ENCODE peak calls at places on chromosomes 13 and 19, in five cellular contexts. One of them, this sample, is unnamed.

GRCh38 chr13:111365149-111366005 is 44.9 kb downstream of the TEX29 start:
- DNase-seq in A549: no peak
- DNase-seq in fibroblast of pulmonary artery: no peak
- DNase-seq in ascending aorta: no peak
- DNase-seq in epithelial cell of esophagus: no peak
- DNase-seq in this sample: no peak

GRCh38 chr19:54606891-54607781 is 13.7 kb downstream of the LILRA1 start:
- DNase-seq in ascending aorta: no peak
- DNase-seq in A549: no peak
- DNase-seq in fibroblast of pulmonary artery: no peak
- DNase-seq in epithelial cell of esophagus: no peak
- DNase-seq in this sample: no peak

GRCh38 chr13:46995874-46996273 is 99.0 kb upstream of the HTR2A start:
- DNase-seq in epithelial cell of esophagus: no peak
- DNase-seq in A549: no peak
- DNase-seq in fibroblast of pulmonary artery: no peak
- DNase-seq in ascending aorta: no peak
- DNase-seq in this sample: peak; percentile 52

GRCh38 chr19:29690842-29691241 is 24.2 kb downstream of the C19orf12 start:
- DNase-seq in A549: peak; percentile 83
- DNase-seq in fibroblast of pulmonary artery: peak; percentile 60
- DNase-seq in ascending aorta: no peak
- DNase-seq in epithelial cell of esophagus: peak; percentile 64
- DNase-seq in this sample: no peak

GRCh38 chr13:112881656-112882554 is 87.1 kb upstream of the MCF2L start:
- DNase-seq in A549: no peak
- DNase-seq in ascending aorta: no peak
- DNase-seq in epithelial cell of esophagus: no peak
- DNase-seq in fibroblast of pulmonary artery: no peak
- DNase-seq in this sample: no peak

GRCh38 chr13:51275101-51275500 is 52.9 kb downstream of the FAM124A start:
- DNase-seq in epithelial cell of esophagus: no peak
- DNase-seq in fibroblast of pulmonary artery: no peak
- DNase-seq in ascending aorta: no peak
- DNase-seq in A549: no peak
- DNase-seq in this sample: no peak

GRCh38 chr13:30934381-30934780 is 1.9 kb downstream of the TEX26 start:
- DNase-seq in fibroblast of pulmonary artery: no peak
- DNase-seq in A549: peak; percentile 6
- DNase-seq in epithelial cell of esophagus: no peak
- DNase-seq in ascending aorta: no peak
- DNase-seq in this sample: no peak

GRCh38 chr13:93700115-93700514 is 473.5 kb downstream of the GPC6 start:
- DNase-seq in ascending aorta: no peak
- DNase-seq in A549: no peak
- DNase-seq in epithelial cell of esophagus: no peak
- DNase-seq in fibroblast of pulmonary artery: no peak
- DNase-seq in this sample: no peak

GRCh38 chr19:10043286-10043927 is 30.1 kb downstream of the RDH8 start:
- DNase-seq in A549: no peak
- DNase-seq in ascending aorta: no peak
- DNase-seq in fibroblast of pulmonary artery: peak; percentile 51
- DNase-seq in epithelial cell of esophagus: peak; percentile 27
- DNase-seq in this sample: no peak

GRCh38 chr19:9165256-9165655 is 13.5 kb upstream of the OR7D2 start:
- DNase-seq in epithelial cell of esophagus: peak; percentile 14
- DNase-seq in ascending aorta: no peak
- DNase-seq in fibroblast of pulmonary artery: peak; percentile 17
- DNase-seq in A549: no peak
- DNase-seq in this sample: no peak

GRCh38 chr13:114048463-114048862 is 74.6 kb upstream of the C13orf46 start:
- DNase-seq in epithelial cell of esophagus: no peak
- DNase-seq in A549: no peak
- DNase-seq in ascending aorta: no peak
- DNase-seq in fibroblast of pulmonary artery: no peak
- DNase-seq in this sample: no peak

GRCh38 chr19:31733591-31733990 is 384.4 kb upstream of the TSHZ3 start:
- DNase-seq in epithelial cell of esophagus: no peak
- DNase-seq in A549: no peak
- DNase-seq in ascending aorta: no peak
- DNase-seq in fibroblast of pulmonary artery: no peak
- DNase-seq in this sample: no peak

DNA sequence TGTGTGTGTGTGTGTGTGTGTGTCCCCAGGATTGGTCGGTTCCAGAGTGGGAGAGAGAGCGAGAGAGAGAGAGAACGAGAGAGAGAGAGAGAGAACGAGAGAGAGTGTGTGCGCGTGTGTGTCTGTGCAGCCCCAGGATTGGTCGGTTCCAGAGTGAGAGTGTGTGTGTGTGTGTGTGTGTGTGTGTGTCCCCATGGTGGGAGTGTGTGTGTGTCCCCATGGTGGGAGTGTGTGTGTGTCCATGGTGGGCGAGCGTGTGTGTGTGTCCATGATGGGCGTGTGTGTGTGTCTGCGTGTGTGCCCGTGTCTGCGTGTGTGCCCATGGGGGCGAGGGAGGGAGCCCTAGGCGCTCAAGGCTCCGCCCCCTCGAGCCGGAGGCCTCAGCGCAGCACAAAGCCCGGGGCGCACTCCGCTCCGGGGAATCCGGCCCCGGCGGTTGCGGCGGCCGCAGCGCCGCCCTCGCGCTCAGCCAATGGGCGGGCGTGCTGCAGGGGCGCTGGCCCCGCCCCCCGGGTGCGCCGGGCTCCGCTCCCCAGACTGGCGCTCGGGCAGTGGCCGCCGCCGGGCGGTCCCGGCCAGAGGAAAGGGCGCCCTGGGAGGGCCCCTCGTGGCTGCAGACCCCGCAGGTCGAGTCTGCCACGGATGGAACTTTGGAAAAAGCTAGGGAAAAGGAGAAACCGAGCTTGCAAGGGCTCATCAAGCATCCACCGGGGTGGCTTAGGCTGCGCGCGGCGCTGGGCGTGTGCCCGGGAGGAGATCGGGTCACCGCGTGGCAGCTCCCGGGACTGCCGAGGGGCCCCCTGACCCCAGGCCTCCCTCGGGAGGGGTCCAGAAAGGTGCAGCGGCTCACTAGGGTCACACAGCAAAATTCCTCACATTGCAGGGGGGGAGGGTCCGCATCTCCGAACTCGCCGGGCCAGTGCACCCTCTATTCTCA is 96.2 kb downstream of the INSR start:
- DNase-seq in ascending aorta: peak; percentile 77
- DNase-seq in fibroblast of pulmonary artery: peak; percentile 96
- DNase-seq in A549: peak; percentile 91
- DNase-seq in epithelial cell of esophagus: peak; percentile 73
- DNase-seq in this sample: peak; percentile 98
- TF ChIP-seq CTCF in ascending aorta: peak; percentile 40
- TF ChIP-seq CTCF in fibroblast of pulmonary artery: peak; percentile 1
- TF ChIP-seq CTCF in A549: no peak
- TF ChIP-seq CTCF in epithelial cell of esophagus: no peak
- TF ChIP-seq CTCF in this sample: peak; percentile 21

GRCh38 chr13:24271611-24272451 is 37.5 kb upstream of the C1QTNF9 start:
- DNase-seq in ascending aorta: no peak
- DNase-seq in A549: no peak
- DNase-seq in fibroblast of pulmonary artery: peak; percentile 81
- DNase-seq in epithelial cell of esophagus: peak; percentile 49
- DNase-seq in this sample: peak; percentile 53
- H3K4me3 ChIP-seq in ascending aorta: peak overlapping the region; percentile 50
- H3K4me3 ChIP-seq in A549: no peak overlapping the region
- H3K4me3 ChIP-seq in fibroblast of pulmonary artery: peak overlapping the region; percentile 45
- H3K4me3 ChIP-seq in epithelial cell of esophagus: peak overlapping the region; percentile 6
- H3K4me3 ChIP-seq in this sample: peak overlapping the region; percentile 72

GRCh38 chr19:17389957-17390664 is 3.9 kb downstream of the CCDC194 start:
- DNase-seq in epithelial cell of esophagus: no peak
- DNase-seq in ascending aorta: no peak
- DNase-seq in A549: no peak
- DNase-seq in fibroblast of pulmonary artery: no peak
- DNase-seq in this sample: no peak
- TF ChIP-seq CTCF in epithelial cell of esophagus: no peak
- TF ChIP-seq CTCF in ascending aorta: peak; percentile 3
- TF ChIP-seq CTCF in A549: no peak
- TF ChIP-seq CTCF in fibroblast of pulmonary artery: no peak
- TF ChIP-seq CTCF in this sample: peak; percentile 5

GRCh38 chr19:35458821-35459391 is 10.8 kb downstream of the FFAR2 start:
- DNase-seq in A549: peak; percentile 52
- DNase-seq in ascending aorta: no peak
- DNase-seq in fibroblast of pulmonary artery: no peak
- DNase-seq in epithelial cell of esophagus: no peak
- DNase-seq in this sample: peak; percentile 65
- H3K4me3 ChIP-seq in A549: no peak overlapping the region
- H3K4me3 ChIP-seq in ascending aorta: no peak overlapping the region
- H3K4me3 ChIP-seq in fibroblast of pulmonary artery: no peak overlapping the region
- H3K4me3 ChIP-seq in epithelial cell of esophagus: no peak overlapping the region
- H3K4me3 ChIP-seq in this sample: no peak overlapping the region

GRCh38 chr13:73722120-73722519 is 412.1 kb downstream of the KLF12 start:
- DNase-seq in ascending aorta: no peak
- DNase-seq in A549: peak; percentile 21
- DNase-seq in fibroblast of pulmonary artery: peak; percentile 52
- DNase-seq in epithelial cell of esophagus: peak; percentile 92
- DNase-seq in this sample: no peak
- TF ChIP-seq CTCF in ascending aorta: no peak
- TF ChIP-seq CTCF in A549: peak; percentile 35
- TF ChIP-seq CTCF in fibroblast of pulmonary artery: peak; percentile 46
- TF ChIP-seq CTCF in epithelial cell of esophagus: peak; percentile 59
- TF ChIP-seq CTCF in this sample: no peak

DNA sequence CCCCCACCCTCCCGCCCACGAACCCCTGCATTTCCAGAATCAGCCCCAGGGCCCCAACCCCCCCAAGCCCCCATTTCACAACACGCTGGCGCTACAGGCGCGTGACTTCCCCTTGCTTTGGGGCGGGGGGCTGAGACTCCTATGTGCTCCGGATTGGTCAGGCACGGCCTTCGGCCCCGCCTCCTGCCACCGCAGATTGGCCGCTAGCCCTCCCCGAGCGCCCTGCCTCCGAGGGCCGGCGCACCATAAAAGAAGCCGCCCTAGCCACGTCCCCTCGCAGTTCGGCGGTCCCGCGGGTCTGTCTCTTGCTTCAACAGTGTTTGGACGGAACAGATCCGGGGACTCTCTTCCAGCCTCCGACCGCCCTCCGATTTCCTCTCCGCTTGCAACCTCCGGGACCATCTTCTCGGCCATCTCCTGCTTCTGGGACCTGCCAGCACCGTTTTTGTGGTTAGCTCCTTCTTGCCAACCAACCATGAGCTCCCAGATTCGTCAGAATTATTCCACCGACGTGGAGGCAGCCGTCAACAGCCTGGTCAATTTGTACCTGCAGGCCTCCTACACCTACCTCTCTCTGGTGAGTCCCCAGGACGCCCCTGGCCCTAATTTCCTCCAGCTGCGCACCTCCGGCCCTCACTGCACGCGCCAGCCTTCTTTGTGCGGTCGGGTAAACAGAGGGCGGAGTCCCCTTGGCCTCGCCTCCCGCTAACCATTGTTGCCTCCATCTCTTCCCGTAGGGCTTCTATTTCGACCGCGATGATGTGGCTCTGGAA is at the start of gene FTL:
- DNase-seq in ascending aorta: peak; percentile 94
- DNase-seq in fibroblast of pulmonary artery: peak; percentile 98
- DNase-seq in A549: peak; percentile 99
- DNase-seq in epithelial cell of esophagus: peak; percentile 92
- DNase-seq in this sample: peak; percentile 96
- H3K4me3 ChIP-seq in ascending aorta: peak within 1 kb of the TSS; percentile 89
- H3K4me3 ChIP-seq in fibroblast of pulmonary artery: peak within 1 kb of the TSS; percentile 99
- H3K4me3 ChIP-seq in A549: peak within 1 kb of the TSS; percentile 66
- H3K4me3 ChIP-seq in epithelial cell of esophagus: peak within 1 kb of the TSS; percentile 86
- H3K4me3 ChIP-seq in this sample: peak within 1 kb of the TSS; percentile 74

GRCh38 chr19:42079276-42079669 is 3.3 kb downstream of the ZNF574 start:
- DNase-seq in A549: no peak
- DNase-seq in ascending aorta: no peak
- DNase-seq in epithelial cell of esophagus: peak; percentile 22
- DNase-seq in fibroblast of pulmonary artery: no peak
- DNase-seq in this sample: no peak

GRCh38 chr19:42079886-42080763 is 4.2 kb downstream of the ZNF574 start:
- DNase-seq in ascending aorta: no peak
- DNase-seq in epithelial cell of esophagus: no peak
- DNase-seq in fibroblast of pulmonary artery: no peak
- DNase-seq in A549: no peak
- DNase-seq in this sample: no peak

GRCh38 chr19:42080764-42081375 is 4.9 kb downstream of the ZNF574 start:
- DNase-seq in fibroblast of pulmonary artery: no peak
- DNase-seq in ascending aorta: no peak
- DNase-seq in epithelial cell of esophagus: no peak
- DNase-seq in A549: no peak
- DNase-seq in this sample: no peak

GRCh38 chr19:42083537-42083936 is 7.6 kb downstream of the ZNF574 start:
- DNase-seq in ascending aorta: no peak
- DNase-seq in fibroblast of pulmonary artery: no peak
- DNase-seq in A549: no peak
- DNase-seq in epithelial cell of esophagus: no peak
- DNase-seq in this sample: no peak

GRCh38 chr19:42081584-42082258 is 5.8 kb downstream of the ZNF574 start:
- DNase-seq in epithelial cell of esophagus: peak; percentile 56
- DNase-seq in ascending aorta: no peak
- DNase-seq in A549: peak; percentile 82
- DNase-seq in fibroblast of pulmonary artery: peak; percentile 67
- DNase-seq in this sample: no peak
- TF ChIP-seq CTCF in epithelial cell of esophagus: peak; percentile 71
- TF ChIP-seq CTCF in ascending aorta: no peak
- TF ChIP-seq CTCF in A549: peak; percentile 70
- TF ChIP-seq CTCF in fibroblast of pulmonary artery: peak; percentile 66
- TF ChIP-seq CTCF in this sample: peak; percentile 72

GRCh38 chr19:14004619-14005380 is 1.3 kb downstream of the RFX1 start:
- DNase-seq in ascending aorta: peak; percentile 62
- DNase-seq in epithelial cell of esophagus: no peak
- DNase-seq in fibroblast of pulmonary artery: no peak
- DNase-seq in A549: no peak
- DNase-seq in this sample: no peak
- H3K4me3 ChIP-seq in ascending aorta: peak overlapping the region; percentile 100
- H3K4me3 ChIP-seq in epithelial cell of esophagus: no peak overlapping the region
- H3K4me3 ChIP-seq in fibroblast of pulmonary artery: no peak overlapping the region
- H3K4me3 ChIP-seq in A549: peak overlapping the region; percentile 74
- H3K4me3 ChIP-seq in this sample: peak overlapping the region; percentile 84

GRCh38 chr19:49761625-49762311 is 1.3 kb downstream of the TSKS start:
- DNase-seq in epithelial cell of esophagus: no peak
- DNase-seq in fibroblast of pulmonary artery: peak; percentile 74
- DNase-seq in A549: peak; percentile 45
- DNase-seq in ascending aorta: no peak
- DNase-seq in this sample: no peak
- TF ChIP-seq CTCF in epithelial cell of esophagus: peak; percentile 10
- TF ChIP-seq CTCF in fibroblast of pulmonary artery: peak; percentile 40
- TF ChIP-seq CTCF in A549: no peak
- TF ChIP-seq CTCF in ascending aorta: no peak
- TF ChIP-seq CTCF in this sample: no peak

GRCh38 chr19:6402834-6403608 is 10.1 kb upstream of the GTF2F1 start:
- DNase-seq in A549: no peak
- DNase-seq in epithelial cell of esophagus: no peak
- DNase-seq in ascending aorta: no peak
- DNase-seq in fibroblast of pulmonary artery: peak; percentile 88
- DNase-seq in this sample: no peak
- H3K4me3 ChIP-seq in A549: no peak overlapping the region
- H3K4me3 ChIP-seq in epithelial cell of esophagus: no peak overlapping the region
- H3K4me3 ChIP-seq in ascending aorta: no peak overlapping the region
- H3K4me3 ChIP-seq in fibroblast of pulmonary artery: no peak overlapping the region
- H3K4me3 ChIP-seq in this sample: no peak overlapping the region

This sample was measured in GM06990.